ENCODE peak calls at places on chromosomes 3 and 15, in ten cellular contexts. P is activated T-cell treated with anti-CD3 and anti-CD28 coated beads, Interleukin-2, amount 50 U/mL, for 1 hour; Z is HFF-Myc; W is breast epithelium; B is NCI-H774; G is stimulated activated CD4-positive, alpha-beta T cell treated with anti-CD3 and anti-CD28 coated beads, Interleukin-1b, Interleukin-23, amount 100 ng/mL, for 4 hours; J is astrocyte of the spinal cord; M is T-helper 2 cell; C is WERI-Rb-1; O is foreskin fibroblast. S is an unnamed sample.

GRCh38 chr3:4532535-4533112 is 39.5 kb downstream of the ITPR1 start:
- DNase-seq in O (no peak), P (no peak), G (no peak), C (peak), B (no peak), Z (no peak), J (no peak), W (no peak), M (no peak), S (no peak)

GRCh38 chr3:120567370-120568197 is 28.6 kb upstream of the NDUFB4 start:
- DNase-seq in Z (peak), M (no peak), G (no peak), O (peak), W (no peak), J (peak), C (peak), P (no peak), B (no peak), S (no peak)

GRCh38 chr3:135106445-135106844 is 311.4 kb downstream of the EPHB1 start:
- DNase-seq in M (no peak), J (no peak), B (no peak), Z (peak), G (no peak), W (no peak), C (no peak), P (no peak), O (peak), S (peak)

GRCh38 chr15:50182233-50183013 is 427 bp downstream of the SLC27A2 start:
- DNase-seq in Z (no peak), W (no peak), C (peak), B (peak), G (no peak), O (peak), J (peak), P (peak), M (peak), S (no peak)

GRCh38 chr15:83973816-83974215 is 261.8 kb upstream of the GOLGA6L4 start:
- DNase-seq in O (peak), B (no peak), G (no peak), M (no peak), C (peak), Z (no peak), W (no peak), J (no peak), P (no peak), S (no peak)

GRCh38 chr15:100686021-100686724 is 83.8 kb downstream of the ASB7 start:
- DNase-seq in Z (no peak), P (no peak), O (peak), G (no peak), C (no peak), M (no peak), W (no peak), J (no peak), B (no peak), S (no peak)

GRCh38 chr15:25385986-25386385 is 52.8 kb downstream of the UBE3A start:
- DNase-seq in Z (no peak), O (no peak), P (no peak), B (no peak), M (no peak), W (no peak), G (no peak), J (no peak), C (no peak), S (no peak)

GRCh38 chr15:31265871-31266711 is 60.5 kb upstream of the KLF13 start:
- DNase-seq in M (peak), B (no peak), G (peak), W (peak), P (peak), J (no peak), C (peak), Z (no peak), O (peak), S (peak)

GRCh38 chr3:48440590-48440958 is 517 bp downstream of the TMA7 start:
- DNase-seq in G (no peak), J (no peak), O (peak), Z (no peak), P (no peak), B (no peak), M (no peak), C (no peak), W (no peak), S (no peak)

GRCh38 chr15:90142216-90143175 is 40.2 kb upstream of the IDH2 start:
- DNase-seq in O (no peak), W (no peak), P (peak), C (no peak), Z (no peak), B (no peak), M (peak), J (no peak), G (peak), S (no peak)

GRCh38 chr15:66023322-66023972 is 154.2 kb downstream of the RAB11A start:
- DNase-seq in W (no peak), M (no peak), J (peak), C (no peak), Z (no peak), G (no peak), O (no peak), B (peak), P (no peak), S (no peak)

GRCh38 chr3:108202834-108203233 is 19.4 kb downstream of the IFT57 start:
- DNase-seq in J (no peak), G (no peak), C (peak), Z (no peak), M (no peak), P (no peak), W (no peak), B (no peak), O (no peak), S (no peak)

GRCh38 chr3:18349197-18349798 is 75.8 kb downstream of the SATB1 start:
- DNase-seq in O (no peak), P (no peak), M (no peak), W (no peak), J (no peak), G (no peak), C (no peak), B (no peak), Z (no peak), S (no peak)

GRCh38 chr15:48395532-48396011 is 64.3 kb downstream of the DUT start:
- DNase-seq in P (no peak), Z (no peak), B (no peak), O (peak), W (no peak), M (no peak), G (no peak), C (no peak), J (peak), S (peak)

GRCh38 chr3:128466840-128467541 is at the start of gene DNAJB8:
- DNase-seq in O (no peak), J (no peak), G (peak), W (no peak), C (no peak), B (no peak), M (no peak), P (no peak), Z (no peak), S (no peak)

GRCh38 chr3:78086150-78086549 is 1046.3 kb downstream of the ROBO2 start:
- DNase-seq in B (no peak), M (no peak), O (peak), Z (no peak), C (no peak), P (no peak), G (no peak), J (peak), W (no peak), S (no peak)

GRCh38 chr15:84633311-84634227 is 20.5 kb downstream of the WDR73 start:
- DNase-seq in W (peak), M (peak), G (peak), B (peak), O (peak), P (peak), C (peak), J (peak), Z (no peak), S (peak)

GRCh38 chr15:100311099-100311751 is 30.6 kb downstream of the ADAMTS17 start:
- DNase-seq in W (no peak), O (no peak), P (no peak), B (no peak), C (peak), M (no peak), J (no peak), G (no peak), Z (no peak), S (no peak)

GRCh38 chr15:70054884-70055387 is 42.8 kb downstream of the TLE3 start:
- DNase-seq in P (peak), B (no peak), C (no peak), G (no peak), M (no peak), W (peak), O (no peak), J (no peak), Z (no peak), S (no peak)

GRCh38 chr3:190044142-190044541 is 76.6 kb downstream of the P3H2 start:
- DNase-seq in B (no peak), Z (no peak), C (no peak), G (no peak), P (no peak), W (no peak), O (peak), J (peak), M (no peak), S (peak)

GRCh38 chr3:196963309-196963953 is 5.2 kb downstream of the PIGZ start:
- DNase-seq in B (no peak), M (no peak), O (no peak), J (no peak), Z (no peak), C (no peak), W (no peak), G (no peak), P (no peak), S (no peak)

GRCh38 chr15:65970937-65971740 is 101.8 kb downstream of the RAB11A start:
- DNase-seq in Z (no peak), C (peak), W (no peak), P (no peak), B (no peak), J (no peak), M (no peak), G (no peak), O (peak), S (no peak)

GRCh38 chr15:28992996-28993719 is 107.4 kb downstream of the APBA2 start:
- DNase-seq in G (no peak), B (no peak), Z (no peak), C (no peak), O (peak), W (no peak), J (no peak), P (no peak), M (no peak), S (no peak)

GRCh38 chr3:70916375-70917055 is 604.1 kb upstream of the MDFIC2 start:
- DNase-seq in O (peak), B (no peak), C (no peak), P (no peak), G (no peak), W (no peak), M (no peak), Z (peak), J (no peak), S (no peak)

S was measured in GM04504.